ENCODE peak calls at places on chromosomes 4 and X, in five cellular contexts. F is K562, D is right lobe of liver, Q is stomach, S is prostate gland. A is an unnamed sample.

GRCh38 chr4:37780444-37781133 is 45.9 kb upstream of the PGM2 start:
- DNase-seq in Q (peak; percentile 34), D (no peak), F (no peak), S (peak; percentile 10), A (no peak)

GRCh38 chr4:55865228-55865806 is 11.9 kb downstream of the EXOC1 start:
- DNase-seq in Q (no peak), D (no peak), S (no peak), F (no peak), A (no peak)

GRCh38 chr4:100539706-100540105 is 21.9 kb upstream of the EMCN start:
- DNase-seq in S (no peak), D (no peak), Q (no peak), F (no peak), A (no peak)

GRCh38 chrX:46737462-46737861 is 21.5 kb downstream of the SLC9A7 start:
- DNase-seq in Q (no peak), D (no peak), S (no peak), F (no peak), A (no peak)

GRCh38 chrX:97310373-97310772 is 426.7 kb downstream of the RPA4 start:
- DNase-seq in Q (no peak), F (no peak), S (no peak), D (no peak), A (no peak)

GRCh38 chrX:40772290-40772689 is 36.9 kb upstream of the MED14 start:
- DNase-seq in F (no peak), S (no peak), D (no peak), Q (no peak), A (no peak)

GRCh38 chrX:10098235-10098819 is 58.4 kb upstream of the CLCN4 start:
- DNase-seq in Q (no peak), F (no peak), S (no peak), D (no peak), A (no peak)

GRCh38 chr4:88759039-88759631 is 61.5 kb upstream of the NAP1L5 start:
- DNase-seq in D (no peak), S (no peak), F (peak; percentile 26), Q (no peak), A (no peak)

GRCh38 chrX:44506688-44507087 is 36.0 kb downstream of the FUNDC1 start:
- DNase-seq in F (no peak), D (no peak), Q (no peak), S (no peak), A (no peak)

GRCh38 chr4:169859366-169860216 is 101.8 kb upstream of the HPF1 start:
- DNase-seq in S (no peak), Q (no peak), D (no peak), F (no peak), A (no peak)

DNA sequence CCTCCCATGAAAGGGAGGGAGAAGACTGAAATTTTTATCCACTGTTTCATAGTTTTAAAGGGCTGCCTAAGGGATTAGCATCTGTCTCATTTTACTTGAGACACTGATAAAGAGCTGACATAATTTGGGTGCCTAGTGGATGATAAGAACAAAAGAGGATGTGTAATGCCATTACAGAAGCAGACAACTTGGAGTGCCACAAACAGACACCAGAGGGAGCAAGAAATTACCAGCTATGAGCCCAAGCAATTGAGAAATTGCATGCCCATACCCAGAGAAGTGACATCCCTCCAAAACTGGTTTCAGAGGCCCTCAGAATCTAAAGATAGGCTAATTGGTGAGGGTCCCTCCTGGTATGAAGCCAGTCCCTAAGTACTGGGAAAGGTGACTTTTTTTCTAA is 38.5 kb upstream of the POU3F4 start:
- DNase-seq in F (no peak), S (no peak), Q (peak; percentile 25), D (peak; percentile 45), A (peak; percentile 22)
- TF ChIP-seq CTCF in F (no peak), S (no peak), Q (no peak), D (peak; percentile 69), A (peak; percentile 44)

GRCh38 chr4:6354119-6354518 is 84.5 kb downstream of the WFS1 start:
- DNase-seq in Q (no peak), F (no peak), S (no peak), D (no peak), A (no peak)

GRCh38 chr4:6355052-6355451 is 85.4 kb downstream of the WFS1 start:
- DNase-seq in Q (no peak), F (peak; percentile 36), S (no peak), D (no peak), A (no peak)

GRCh38 chr4:6357476-6357875 is 87.8 kb downstream of the WFS1 start:
- DNase-seq in F (no peak), Q (no peak), S (no peak), D (no peak), A (no peak)

GRCh38 chr4:6354626-6355025 is 85.0 kb downstream of the WFS1 start:
- DNase-seq in Q (no peak), F (no peak), D (no peak), S (no peak), A (no peak)

DNA sequence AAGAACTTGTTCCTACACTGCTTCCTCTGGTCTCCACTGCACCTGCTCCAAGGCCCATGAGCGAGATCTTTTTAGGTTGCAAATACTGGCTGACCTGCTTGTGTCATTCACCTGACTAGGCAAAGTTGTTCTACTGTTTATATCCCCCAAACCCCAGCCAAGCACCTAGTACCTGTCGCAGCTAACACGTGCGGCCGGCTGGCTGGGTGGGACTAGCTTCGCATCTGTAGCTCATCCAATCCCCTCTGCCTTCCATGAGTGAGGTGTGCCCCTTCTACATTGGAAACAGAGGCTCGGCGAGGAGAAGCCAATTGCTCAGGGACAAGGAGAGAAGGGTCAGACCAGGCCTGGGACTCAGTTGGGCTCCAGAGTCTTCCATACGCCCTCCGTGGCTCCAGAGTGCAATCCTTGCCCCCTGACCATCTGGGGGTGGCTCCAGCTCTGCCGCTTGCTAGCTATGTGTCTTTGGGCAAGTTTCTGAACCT is 86.5 kb downstream of the WFS1 start:
- DNase-seq in F (no peak), D (no peak), S (no peak), Q (no peak), A (no peak)
- H3K4me1 ChIP-seq in F (no peaks in the 10 kb centered on the region), D (no peaks in the 10 kb centered on the region), S (no peaks in the 10 kb centered on the region), Q (no peaks in the 10 kb centered on the region), A (no peaks in the 10 kb centered on the region)

GRCh38 chr4:5712517-5712916 is 1.5 kb downstream of the EVC start:
- DNase-seq in S (no peak), F (no peak), D (no peak), Q (no peak), A (no peak)

GRCh38 chr4:5710065-5710961 is 688 bp upstream of the EVC start:
- DNase-seq in Q (no peak), S (peak; percentile 26), D (no peak), F (no peak), A (no peak)

GRCh38 chr4:5712931-5713330 is 1.9 kb downstream of the EVC start:
- DNase-seq in D (no peak), S (no peak), Q (no peak), F (no peak), A (no peak)

GRCh38 chr4:5711479-5712184 is 631 bp downstream of the EVC start:
- DNase-seq in D (no peak), Q (no peak), S (no peak), F (no peak), A (peak; percentile 45)

DNA sequence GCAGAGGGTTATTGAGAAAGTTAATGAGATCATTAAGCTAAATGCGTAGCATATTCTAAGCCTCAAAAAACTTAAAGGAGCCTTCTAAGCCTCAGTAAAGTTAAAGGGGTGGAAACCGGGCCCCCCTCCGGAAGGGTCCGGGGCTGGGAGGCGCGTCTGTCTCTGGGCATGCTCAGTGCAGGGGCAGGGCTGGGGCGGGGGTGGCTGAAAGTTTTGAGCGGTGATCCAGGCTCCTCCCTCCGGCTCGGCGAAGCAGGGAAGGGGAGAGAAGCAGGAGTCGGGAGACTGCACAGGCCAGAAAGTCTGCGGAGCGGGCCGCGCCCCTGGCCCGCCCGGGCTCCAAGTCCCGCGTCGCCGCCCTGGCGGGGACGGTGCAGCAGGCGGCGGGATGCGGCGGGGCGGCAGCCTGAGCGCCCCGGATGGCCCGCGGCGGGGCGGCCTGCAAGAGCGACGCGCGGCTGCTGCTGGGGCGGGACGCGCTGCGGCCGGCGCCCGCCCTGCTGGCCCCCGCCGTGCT is at the start of gene EVC:
- DNase-seq in S (peak; percentile 83), F (peak; percentile 41), Q (peak; percentile 62), D (peak; percentile 73), A (peak; percentile 90)
- TF ChIP-seq CTCF in S (no peak), F (no peak), Q (no peak), D (no peak), A (no peak)

GRCh38 chr4:128527356-128527755 is 239.7 kb upstream of the PGRMC2 start:
- DNase-seq in S (no peak), Q (no peak), F (no peak), D (no peak), A (no peak)
- H3K4me1 ChIP-seq in S (peaks cover 11% of the 10 kb centered on the region), Q (peaks cover 9% of the 10 kb centered on the region), F (peaks cover 10% of the 10 kb centered on the region), D (no peaks in the 10 kb centered on the region), A (peaks cover 10% of the 10 kb centered on the region)

GRCh38 chrX:37905436-37906147 is 58.2 kb upstream of the DYNLT3 start:
- DNase-seq in S (no peak), Q (peak; percentile 25), D (no peak), F (no peak), A (peak; percentile 46)
- TF ChIP-seq CTCF in S (no peak), Q (no peak), D (peak; percentile 39), F (peak; percentile 13), A (no peak)

GRCh38 chrX:7263961-7264360 is 116.0 kb upstream of the PUDP start:
- DNase-seq in Q (no peak), S (no peak), F (no peak), D (no peak), A (no peak)
- H3K4me1 ChIP-seq in Q (no peaks in the 10 kb centered on the region), S (no peaks in the 10 kb centered on the region), F (no peaks in the 10 kb centered on the region), D (no peaks in the 10 kb centered on the region), A (no peaks in the 10 kb centered on the region)

GRCh38 chr4:108834787-108835384 is 72.0 kb upstream of the ETNPPL start:
- DNase-seq in S (no peak), Q (no peak), F (peak; percentile 20), D (no peak), A (no peak)
- TF ChIP-seq CTCF in S (peak; percentile 19), Q (no peak), F (peak; percentile 63), D (peak; percentile 65), A (peak; percentile 53)

GRCh38 chr4:24857996-24858395 is 54.8 kb downstream of the CCDC149 start:
- DNase-seq in S (no peak), F (no peak), Q (no peak), D (no peak), A (no peak)

GRCh38 chr4:24856586-24856985 is 56.3 kb downstream of the CCDC149 start:
- DNase-seq in S (no peak), F (no peak), D (no peak), Q (no peak), A (no peak)

GRCh38 chr4:24858550-24858949 is 54.3 kb downstream of the CCDC149 start:
- DNase-seq in D (no peak), Q (no peak), F (no peak), S (no peak), A (no peak)

GRCh38 chr4:24853142-24853541 is 57.8 kb downstream of the SOD3 start:
- DNase-seq in D (no peak), Q (no peak), S (no peak), F (no peak), A (no peak)

GRCh38 chr4:24855741-24856140 is 57.1 kb downstream of the CCDC149 start:
- DNase-seq in D (no peak), Q (no peak), S (no peak), F (no peak), A (no peak)
- H3K4me1 ChIP-seq in D (no peaks in the 10 kb centered on the region), Q (no peaks in the 10 kb centered on the region), S (no peaks in the 10 kb centered on the region), F (no peaks in the 10 kb centered on the region), A (no peaks in the 10 kb centered on the region)